ENCODE peak calls at places on chromosomes 4 and X, in nine cellular contexts. One of them, this sample, is unnamed. For H3K27me3, the result is how much of the 10 kb centered on the place peaks cover.

GRCh38 chrX:151985955-151986354 is 11.5 kb upstream of the GABRE start:
- DNase-seq in lung: no peak
- DNase-seq in upper lobe of right lung: no peak
- DNase-seq in ovary: no peak
- DNase-seq in Panc1: no peak
- DNase-seq in GM06990: no peak
- DNase-seq in spleen: no peak
- DNase-seq in heart left ventricle: peak
- DNase-seq in effector memory CD4-positive, alpha-beta T cell: no peak
- DNase-seq in this sample: peak

GRCh38 chr4:146029939-146030710 is 91.5 kb upstream of the ZNF827 start:
- DNase-seq in lung: no peak
- DNase-seq in upper lobe of right lung: no peak
- DNase-seq in ovary: no peak
- DNase-seq in Panc1: no peak
- DNase-seq in GM06990: peak
- DNase-seq in spleen: no peak
- DNase-seq in heart left ventricle: no peak
- DNase-seq in effector memory CD4-positive, alpha-beta T cell: no peak
- DNase-seq in this sample: peak

GRCh38 chr4:9964884-9965283 is 56.4 kb downstream of the SLC2A9 start:
- DNase-seq in lung: no peak
- DNase-seq in upper lobe of right lung: no peak
- DNase-seq in ovary: no peak
- DNase-seq in Panc1: no peak
- DNase-seq in GM06990: no peak
- DNase-seq in spleen: no peak
- DNase-seq in heart left ventricle: no peak
- DNase-seq in effector memory CD4-positive, alpha-beta T cell: no peak
- DNase-seq in this sample: no peak

GRCh38 chr4:102825261-102826071 is 1.9 kb downstream of the UBE2D3 start:
- DNase-seq in lung: peak
- DNase-seq in upper lobe of right lung: no peak
- DNase-seq in ovary: peak
- DNase-seq in Panc1: peak
- DNase-seq in GM06990: peak
- DNase-seq in spleen: no peak
- DNase-seq in heart left ventricle: no peak
- DNase-seq in effector memory CD4-positive, alpha-beta T cell: peak
- DNase-seq in this sample: peak

GRCh38 chr4:67465032-67465762 is 80.1 kb downstream of the CENPC start:
- DNase-seq in lung: no peak
- DNase-seq in upper lobe of right lung: no peak
- DNase-seq in ovary: no peak
- DNase-seq in Panc1: no peak
- DNase-seq in GM06990: no peak
- DNase-seq in spleen: no peak
- DNase-seq in heart left ventricle: peak
- DNase-seq in effector memory CD4-positive, alpha-beta T cell: no peak
- DNase-seq in this sample: no peak

GRCh38 chr4:122845760-122846159 is 19.1 kb downstream of the FGF2 start:
- DNase-seq in lung: no peak
- DNase-seq in upper lobe of right lung: no peak
- DNase-seq in ovary: no peak
- DNase-seq in Panc1: no peak
- DNase-seq in GM06990: no peak
- DNase-seq in spleen: no peak
- DNase-seq in heart left ventricle: no peak
- DNase-seq in effector memory CD4-positive, alpha-beta T cell: no peak
- DNase-seq in this sample: no peak

GRCh38 chr4:8846864-8847263 is 24.8 kb downstream of the HMX1 start:
- DNase-seq in lung: no peak
- DNase-seq in upper lobe of right lung: peak
- DNase-seq in ovary: no peak
- DNase-seq in Panc1: no peak
- DNase-seq in GM06990: no peak
- DNase-seq in spleen: peak
- DNase-seq in heart left ventricle: no peak
- DNase-seq in effector memory CD4-positive, alpha-beta T cell: no peak
- DNase-seq in this sample: peak

GRCh38 chrX:140360284-140360683 is 144.6 kb downstream of the SOX3 start:
- DNase-seq in lung: no peak
- DNase-seq in upper lobe of right lung: no peak
- DNase-seq in ovary: no peak
- DNase-seq in Panc1: no peak
- DNase-seq in GM06990: no peak
- DNase-seq in spleen: no peak
- DNase-seq in heart left ventricle: no peak
- DNase-seq in effector memory CD4-positive, alpha-beta T cell: no peak
- DNase-seq in this sample: no peak

GRCh38 chrX:48558270-48558669 is 16.0 kb upstream of the RBM3 start:
- DNase-seq in lung: no peak
- DNase-seq in upper lobe of right lung: no peak
- DNase-seq in ovary: no peak
- DNase-seq in Panc1: no peak
- DNase-seq in GM06990: no peak
- DNase-seq in spleen: no peak
- DNase-seq in heart left ventricle: no peak
- DNase-seq in effector memory CD4-positive, alpha-beta T cell: no peak
- DNase-seq in this sample: no peak

GRCh38 chr4:151772322-151772721 is 11.5 kb upstream of the GATB start:
- DNase-seq in lung: no peak
- DNase-seq in upper lobe of right lung: no peak
- DNase-seq in ovary: no peak
- DNase-seq in Panc1: no peak
- DNase-seq in GM06990: no peak
- DNase-seq in spleen: no peak
- DNase-seq in heart left ventricle: no peak
- DNase-seq in effector memory CD4-positive, alpha-beta T cell: no peak
- DNase-seq in this sample: no peak

GRCh38 chr4:145071560-145071959 is 26.4 kb downstream of the ANAPC10 start:
- DNase-seq in lung: no peak
- DNase-seq in upper lobe of right lung: no peak
- DNase-seq in ovary: no peak
- DNase-seq in Panc1: no peak
- DNase-seq in GM06990: no peak
- DNase-seq in spleen: no peak
- DNase-seq in heart left ventricle: no peak
- DNase-seq in effector memory CD4-positive, alpha-beta T cell: no peak
- DNase-seq in this sample: no peak

GRCh38 chrX:124268099-124268498 is 64.4 kb upstream of the TEX13D start:
- DNase-seq in lung: no peak
- DNase-seq in upper lobe of right lung: no peak
- DNase-seq in ovary: no peak
- DNase-seq in Panc1: no peak
- DNase-seq in GM06990: no peak
- DNase-seq in spleen: no peak
- DNase-seq in heart left ventricle: no peak
- DNase-seq in effector memory CD4-positive, alpha-beta T cell: no peak
- DNase-seq in this sample: no peak

GRCh38 chrX:46040001-46040400 is 505.2 kb downstream of the ZNF674 start:
- DNase-seq in lung: no peak
- DNase-seq in upper lobe of right lung: no peak
- DNase-seq in ovary: no peak
- DNase-seq in Panc1: no peak
- DNase-seq in GM06990: no peak
- DNase-seq in spleen: no peak
- DNase-seq in heart left ventricle: no peak
- DNase-seq in effector memory CD4-positive, alpha-beta T cell: no peak
- DNase-seq in this sample: no peak

GRCh38 chr4:146582864-146583263 is 55.8 kb upstream of the POU4F2 start:
- DNase-seq in lung: no peak
- DNase-seq in upper lobe of right lung: no peak
- DNase-seq in ovary: no peak
- DNase-seq in Panc1: no peak
- DNase-seq in GM06990: no peak
- DNase-seq in spleen: no peak
- DNase-seq in heart left ventricle: no peak
- DNase-seq in effector memory CD4-positive, alpha-beta T cell: no peak
- DNase-seq in this sample: no peak

GRCh38 chrX:63128509-63128908 is 222.6 kb downstream of the SPIN4 start:
- DNase-seq in lung: no peak
- DNase-seq in upper lobe of right lung: no peak
- DNase-seq in ovary: no peak
- DNase-seq in Panc1: peak
- DNase-seq in GM06990: no peak
- DNase-seq in spleen: no peak
- DNase-seq in heart left ventricle: no peak
- DNase-seq in effector memory CD4-positive, alpha-beta T cell: no peak
- DNase-seq in this sample: peak

GRCh38 chr4:73133784-73134183 is 64.3 kb upstream of the COX18 start:
- DNase-seq in lung: no peak
- DNase-seq in upper lobe of right lung: no peak
- DNase-seq in ovary: no peak
- DNase-seq in Panc1: no peak
- DNase-seq in GM06990: no peak
- DNase-seq in spleen: no peak
- DNase-seq in heart left ventricle: no peak
- DNase-seq in effector memory CD4-positive, alpha-beta T cell: no peak
- DNase-seq in this sample: no peak

DNA sequence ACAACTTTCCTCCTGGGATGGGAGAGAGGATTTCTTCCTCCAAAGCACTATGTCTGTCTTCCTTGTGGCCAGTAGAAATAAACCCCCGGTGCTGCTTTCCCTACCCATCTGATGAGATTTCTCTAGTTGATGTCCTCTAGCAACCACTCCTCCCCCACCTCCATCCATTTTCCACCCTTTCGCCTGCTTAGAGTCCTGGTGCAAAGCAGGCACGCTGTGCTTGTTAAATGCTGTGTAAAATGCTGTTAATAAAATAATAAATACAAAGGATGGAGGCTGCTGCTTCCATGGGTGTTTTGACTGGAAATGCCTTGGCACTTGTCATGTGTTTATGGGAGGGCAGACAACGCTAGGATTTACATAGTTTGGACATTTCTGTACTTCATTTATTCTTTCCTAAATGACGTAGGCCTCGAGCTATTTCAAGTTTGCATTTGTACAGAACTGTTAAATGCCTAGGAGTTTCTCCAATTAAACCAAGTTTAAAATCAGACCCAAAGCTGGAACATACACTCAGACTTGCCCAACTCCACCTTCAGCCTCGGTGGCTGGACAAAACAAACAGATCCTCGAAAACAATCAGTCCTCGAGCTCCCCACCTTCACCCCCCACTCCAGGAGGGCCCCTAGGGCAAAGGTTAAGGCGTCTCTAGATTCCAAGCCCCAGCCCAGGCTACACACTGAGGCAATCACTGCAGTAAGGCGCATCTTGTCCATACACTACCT is 10.0 kb downstream of the BCOR start:
- DNase-seq in lung: no peak
- DNase-seq in upper lobe of right lung: no peak
- DNase-seq in ovary: no peak
- DNase-seq in Panc1: no peak
- DNase-seq in GM06990: no peak
- DNase-seq in spleen: peak
- DNase-seq in heart left ventricle: no peak
- DNase-seq in effector memory CD4-positive, alpha-beta T cell: no peak
- DNase-seq in this sample: no peak
- H3K27me3 ChIP-seq in lung: under half
- H3K27me3 ChIP-seq in upper lobe of right lung: under half
- H3K27me3 ChIP-seq in ovary: under half
- H3K27me3 ChIP-seq in Panc1: under half
- H3K27me3 ChIP-seq in GM06990: under half
- H3K27me3 ChIP-seq in spleen: under half
- H3K27me3 ChIP-seq in heart left ventricle: under half
- H3K27me3 ChIP-seq in effector memory CD4-positive, alpha-beta T cell: under half
- H3K27me3 ChIP-seq in this sample: under half

GRCh38 chr4:7196731-7197130 is 4.4 kb downstream of the SORCS2 start:
- DNase-seq in lung: no peak
- DNase-seq in upper lobe of right lung: peak
- DNase-seq in ovary: no peak
- DNase-seq in Panc1: no peak
- DNase-seq in GM06990: no peak
- DNase-seq in spleen: peak
- DNase-seq in heart left ventricle: no peak
- DNase-seq in effector memory CD4-positive, alpha-beta T cell: no peak
- DNase-seq in this sample: no peak
- H3K27me3 ChIP-seq in lung: under half
- H3K27me3 ChIP-seq in upper lobe of right lung: under half
- H3K27me3 ChIP-seq in ovary: under half
- H3K27me3 ChIP-seq in Panc1: under half
- H3K27me3 ChIP-seq in GM06990: under half
- H3K27me3 ChIP-seq in spleen: under half
- H3K27me3 ChIP-seq in heart left ventricle: under half
- H3K27me3 ChIP-seq in effector memory CD4-positive, alpha-beta T cell: under half
- H3K27me3 ChIP-seq in this sample: under half

GRCh38 chr4:1534876-1535526 is 128.8 kb upstream of the NKX1-1 start:
- DNase-seq in lung: no peak
- DNase-seq in upper lobe of right lung: no peak
- DNase-seq in ovary: no peak
- DNase-seq in Panc1: no peak
- DNase-seq in GM06990: no peak
- DNase-seq in spleen: peak
- DNase-seq in heart left ventricle: peak
- DNase-seq in effector memory CD4-positive, alpha-beta T cell: no peak
- DNase-seq in this sample: no peak

GRCh38 chr4:1534076-1534872 is 128.0 kb upstream of the NKX1-1 start:
- DNase-seq in lung: no peak
- DNase-seq in upper lobe of right lung: no peak
- DNase-seq in ovary: no peak
- DNase-seq in Panc1: no peak
- DNase-seq in GM06990: no peak
- DNase-seq in spleen: peak
- DNase-seq in heart left ventricle: no peak
- DNase-seq in effector memory CD4-positive, alpha-beta T cell: no peak
- DNase-seq in this sample: no peak

GRCh38 chr4:1533501-1534064 is 127.3 kb upstream of the NKX1-1 start:
- DNase-seq in lung: no peak
- DNase-seq in upper lobe of right lung: no peak
- DNase-seq in ovary: no peak
- DNase-seq in Panc1: no peak
- DNase-seq in GM06990: no peak
- DNase-seq in spleen: peak
- DNase-seq in heart left ventricle: peak
- DNase-seq in effector memory CD4-positive, alpha-beta T cell: no peak
- DNase-seq in this sample: no peak

GRCh38 chr4:1531683-1532548 is 125.7 kb upstream of the NKX1-1 start:
- DNase-seq in lung: no peak
- DNase-seq in upper lobe of right lung: no peak
- DNase-seq in ovary: no peak
- DNase-seq in Panc1: no peak
- DNase-seq in GM06990: no peak
- DNase-seq in spleen: peak
- DNase-seq in heart left ventricle: peak
- DNase-seq in effector memory CD4-positive, alpha-beta T cell: no peak
- DNase-seq in this sample: no peak

GRCh38 chr4:1532549-1533395 is 126.5 kb upstream of the NKX1-1 start:
- DNase-seq in lung: no peak
- DNase-seq in upper lobe of right lung: no peak
- DNase-seq in ovary: no peak
- DNase-seq in Panc1: no peak
- DNase-seq in GM06990: no peak
- DNase-seq in spleen: peak
- DNase-seq in heart left ventricle: peak
- DNase-seq in effector memory CD4-positive, alpha-beta T cell: no peak
- DNase-seq in this sample: no peak
- H3K27me3 ChIP-seq in lung: under half
- H3K27me3 ChIP-seq in upper lobe of right lung: under half
- H3K27me3 ChIP-seq in ovary: under half
- H3K27me3 ChIP-seq in Panc1: under half
- H3K27me3 ChIP-seq in GM06990: under half
- H3K27me3 ChIP-seq in spleen: under half
- H3K27me3 ChIP-seq in heart left ventricle: under half
- H3K27me3 ChIP-seq in effector memory CD4-positive, alpha-beta T cell: under half
- H3K27me3 ChIP-seq in this sample: under half

GRCh38 chr4:185017964-185018772 is at the start of gene HELT:
- DNase-seq in lung: no peak
- DNase-seq in upper lobe of right lung: no peak
- DNase-seq in ovary: no peak
- DNase-seq in Panc1: no peak
- DNase-seq in GM06990: no peak
- DNase-seq in spleen: no peak
- DNase-seq in heart left ventricle: no peak
- DNase-seq in effector memory CD4-positive, alpha-beta T cell: no peak
- DNase-seq in this sample: no peak
- H3K27me3 ChIP-seq in lung: half or more
- H3K27me3 ChIP-seq in upper lobe of right lung: half or more
- H3K27me3 ChIP-seq in ovary: under half
- H3K27me3 ChIP-seq in Panc1: under half
- H3K27me3 ChIP-seq in GM06990: under half
- H3K27me3 ChIP-seq in spleen: under half
- H3K27me3 ChIP-seq in heart left ventricle: half or more
- H3K27me3 ChIP-seq in effector memory CD4-positive, alpha-beta T cell: under half
- H3K27me3 ChIP-seq in this sample: under half